ENCODE peak calls at places on chromosomes 3 and 15, in ten cellular contexts. E, I, Y, J, V, C, M, W, U and S are unnamed samples.

GRCh38 chr15:71444866-71445590 is 329.8 kb downstream of the THSD4 start:
- DNase-seq in E (no peak), I (peak), Y (peak), J (no peak), V (no peak), C (no peak), M (no peak), W (no peak), U (peak), S (no peak)

GRCh38 chr15:90086868-90087268 is 15.4 kb downstream of the IDH2 start:
- DNase-seq in E (no peak), I (no peak), Y (no peak), J (peak), V (no peak), C (peak), M (no peak), W (no peak), U (no peak), S (no peak)

GRCh38 chr3:13353936-13354542 is 66.1 kb downstream of the NUP210 start:
- DNase-seq in E (no peak), I (no peak), Y (peak), J (no peak), V (no peak), C (no peak), M (no peak), W (no peak), U (peak), S (no peak)

GRCh38 chr15:75929799-75930565 is 26.3 kb downstream of the FBXO22 start:
- DNase-seq in E (no peak), I (no peak), Y (no peak), J (no peak), V (no peak), C (no peak), M (no peak), W (no peak), U (no peak), S (no peak)

GRCh38 chr3:59611649-59612431 is 562.0 kb upstream of the CFAP20DC start:
- DNase-seq in E (no peak), I (no peak), Y (no peak), J (no peak), V (no peak), C (no peak), M (no peak), W (no peak), U (peak), S (no peak)

GRCh38 chr3:13877911-13878710 is 1.8 kb downstream of the WNT7A start:
- DNase-seq in E (no peak), I (no peak), Y (no peak), J (no peak), V (no peak), C (no peak), M (no peak), W (no peak), U (no peak), S (no peak)

GRCh38 chr3:101049532-101049931 is 56.3 kb upstream of the ABI3BP start:
- DNase-seq in E (no peak), I (no peak), Y (no peak), J (no peak), V (no peak), C (no peak), M (no peak), W (no peak), U (no peak), S (no peak)

GRCh38 chr3:187264946-187265345 is 26.6 kb downstream of the MASP1 start:
- DNase-seq in E (no peak), I (peak), Y (peak), J (no peak), V (no peak), C (no peak), M (no peak), W (no peak), U (peak), S (no peak)

GRCh38 chr15:34609658-34610057 is 26.2 kb upstream of the GOLGA8B start:
- DNase-seq in E (no peak), I (no peak), Y (no peak), J (no peak), V (no peak), C (no peak), M (no peak), W (no peak), U (no peak), S (no peak)

GRCh38 chr3:122975163-122975923 is 52.2 kb downstream of the SEMA5B start:
- DNase-seq in E (no peak), I (peak), Y (peak), J (peak), V (peak), C (no peak), M (no peak), W (peak), U (peak), S (no peak)

GRCh38 chr3:182487621-182488020 is 305.7 kb upstream of the ATP11B start:
- DNase-seq in E (no peak), I (no peak), Y (no peak), J (no peak), V (no peak), C (no peak), M (no peak), W (no peak), U (no peak), S (no peak)

GRCh38 chr15:68412218-68412617 is 19.7 kb downstream of the ITGA11 start:
- DNase-seq in E (no peak), I (no peak), Y (no peak), J (no peak), V (no peak), C (no peak), M (no peak), W (no peak), U (no peak), S (no peak)

GRCh38 chr15:91974321-91974720 is 120.8 kb downstream of the SLCO3A1 start:
- DNase-seq in E (no peak), I (no peak), Y (no peak), J (no peak), V (no peak), C (no peak), M (no peak), W (no peak), U (no peak), S (no peak)

GRCh38 chr3:72445827-72446405 is 402.3 kb downstream of the SHQ1 start:
- DNase-seq in E (no peak), I (no peak), Y (no peak), J (no peak), V (no peak), C (no peak), M (no peak), W (no peak), U (no peak), S (no peak)

GRCh38 chr15:37682304-37682703 is 252.1 kb upstream of the TMCO5A start:
- DNase-seq in E (no peak), I (peak), Y (peak), J (peak), V (no peak), C (no peak), M (no peak), W (no peak), U (peak), S (no peak)

GRCh38 chr15:70494861-70495571 is 268.3 kb downstream of the UACA start:
- DNase-seq in E (no peak), I (peak), Y (peak), J (peak), V (peak), C (no peak), M (no peak), W (peak), U (peak), S (peak)

GRCh38 chr15:93087825-93088199 is 1.2 kb downstream of the RGMA start:
- DNase-seq in E (peak), I (no peak), Y (peak), J (peak), V (no peak), C (peak), M (no peak), W (no peak), U (peak), S (no peak)

GRCh38 chr3:39982665-39983357 is 173.4 kb downstream of the MYRIP start:
- DNase-seq in E (no peak), I (no peak), Y (no peak), J (no peak), V (no peak), C (no peak), M (no peak), W (no peak), U (no peak), S (no peak)

GRCh38 chr3:59559721-59560514 is 510.1 kb upstream of the CFAP20DC start:
- DNase-seq in E (no peak), I (peak), Y (peak), J (peak), V (peak), C (no peak), M (no peak), W (peak), U (peak), S (peak)

GRCh38 chr3:169158379-169158778 is 505.1 kb downstream of the MECOM start:
- DNase-seq in E (no peak), I (no peak), Y (no peak), J (no peak), V (no peak), C (no peak), M (no peak), W (no peak), U (no peak), S (no peak)

GRCh38 chr3:53083949-53084309 is 38.1 kb upstream of the SFMBT1 start:
- DNase-seq in E (no peak), I (no peak), Y (no peak), J (no peak), V (no peak), C (no peak), M (no peak), W (no peak), U (no peak), S (no peak)

GRCh38 chr3:174767853-174768382 is 91.2 kb upstream of the NAALADL2 start:
- DNase-seq in E (no peak), I (peak), Y (peak), J (peak), V (no peak), C (no peak), M (no peak), W (no peak), U (peak), S (no peak)

GRCh38 chr3:6657591-6657990 is 203.3 kb upstream of the GRM7 start:
- DNase-seq in E (no peak), I (no peak), Y (no peak), J (no peak), V (no peak), C (no peak), M (no peak), W (no peak), U (no peak), S (no peak)

GRCh38 chr3:101676765-101677435 is at the start of gene ZBTB11:
- DNase-seq in E (peak), I (peak), Y (peak), J (peak), V (peak), C (peak), M (no peak), W (peak), U (peak), S (peak)

GRCh38 chr15:69862540-69862939 is 235.2 kb downstream of the TLE3 start:
- DNase-seq in E (no peak), I (no peak), Y (no peak), J (no peak), V (no peak), C (no peak), M (no peak), W (no peak), U (no peak), S (peak)

GRCh38 chr3:169836058-169836941 is 23.6 kb upstream of the LRRC34 start:
- DNase-seq in E (no peak), I (peak), Y (no peak), J (peak), V (no peak), C (no peak), M (no peak), W (no peak), U (no peak), S (no peak)

GRCh38 chr15:34119291-34119690 is 17.4 kb downstream of the PGBD4 start:
- DNase-seq in E (no peak), I (no peak), Y (no peak), J (peak), V (no peak), C (no peak), M (no peak), W (peak), U (peak), S (no peak)

GRCh38 chr15:92009162-92009561 is 155.7 kb downstream of the SLCO3A1 start:
- DNase-seq in E (no peak), I (no peak), Y (no peak), J (no peak), V (no peak), C (no peak), M (no peak), W (no peak), U (no peak), S (no peak)

GRCh38 chr15:63983071-63983711 is 63.1 kb downstream of the DAPK2 start:
- DNase-seq in E (no peak), I (no peak), Y (no peak), J (no peak), V (no peak), C (peak), M (no peak), W (no peak), U (no peak), S (no peak)

GRCh38 chr3:173920386-173920785 is 522.8 kb downstream of the NLGN1 start:
- DNase-seq in E (no peak), I (no peak), Y (no peak), J (no peak), V (peak), C (no peak), M (no peak), W (no peak), U (peak), S (no peak)

GRCh38 chr3:124529826-124530571 is 200.3 kb upstream of the UMPS start:
- DNase-seq in E (no peak), I (no peak), Y (peak), J (no peak), V (no peak), C (no peak), M (no peak), W (no peak), U (peak), S (no peak)

GRCh38 chr3:72380193-72380592 is 468.1 kb downstream of the SHQ1 start:
- DNase-seq in E (no peak), I (peak), Y (peak), J (peak), V (no peak), C (no peak), M (no peak), W (no peak), U (peak), S (no peak)

GRCh38 chr3:62369476-62369743 is 3.9 kb downstream of the FEZF2 start:
- DNase-seq in E (no peak), I (no peak), Y (no peak), J (no peak), V (no peak), C (no peak), M (no peak), W (no peak), U (no peak), S (no peak)

GRCh38 chr3:40292637-40293036 is 16.9 kb upstream of the EIF1B start:
- DNase-seq in E (no peak), I (no peak), Y (no peak), J (no peak), V (no peak), C (peak), M (no peak), W (no peak), U (no peak), S (no peak)

GRCh38 chr3:187746479-187747335 is 1.4 kb upstream of the BCL6 start:
- DNase-seq in E (no peak), I (no peak), Y (peak), J (peak), V (no peak), C (no peak), M (no peak), W (no peak), U (peak), S (no peak)

GRCh38 chr3:17995769-17996168 is 253.3 kb upstream of the TBC1D5 start:
- DNase-seq in E (no peak), I (no peak), Y (no peak), J (no peak), V (no peak), C (no peak), M (no peak), W (no peak), U (no peak), S (no peak)
- TF ChIP-seq CTCF in E (no peak), I (no peak), Y (no peak), J (no peak), V (no peak), C (no peak), M (no peak), W (no peak), U (no peak), S (no peak)

GRCh38 chr3:150216041-150216811 is 191.9 kb upstream of the TSC22D2 start:
- DNase-seq in E (no peak), I (peak), Y (peak), J (peak), V (no peak), C (peak), M (no peak), W (peak), U (peak), S (no peak)
- TF ChIP-seq CTCF in E (no peak), I (no peak), Y (peak), J (no peak), V (peak), C (no peak), M (no peak), W (no peak), U (no peak), S (peak)

GRCh38 chr3:120202363-120202762 is 82.7 kb downstream of the GPR156 start:
- DNase-seq in E (no peak), I (no peak), Y (no peak), J (no peak), V (no peak), C (no peak), M (no peak), W (no peak), U (no peak), S (no peak)

GRCh38 chr3:120200836-120201235 is 84.2 kb downstream of the GPR156 start:
- DNase-seq in E (no peak), I (no peak), Y (no peak), J (no peak), V (no peak), C (no peak), M (no peak), W (no peak), U (no peak), S (no peak)

GRCh38 chr3:120196333-120196732 is 88.7 kb downstream of the GPR156 start:
- DNase-seq in E (no peak), I (no peak), Y (no peak), J (no peak), V (no peak), C (no peak), M (no peak), W (no peak), U (no peak), S (no peak)

GRCh38 chr3:120196812-120197211 is 88.2 kb downstream of the GPR156 start:
- DNase-seq in E (no peak), I (no peak), Y (no peak), J (no peak), V (no peak), C (no peak), M (no peak), W (no peak), U (no peak), S (no peak)

GRCh38 chr3:120198305-120198878 is 86.6 kb downstream of the GPR156 start:
- DNase-seq in E (no peak), I (no peak), Y (peak), J (peak), V (no peak), C (no peak), M (no peak), W (no peak), U (peak), S (no peak)
- TF ChIP-seq CTCF in E (no peak), I (no peak), Y (peak), J (peak), V (peak), C (no peak), M (no peak), W (peak), U (peak), S (peak)

DNA sequence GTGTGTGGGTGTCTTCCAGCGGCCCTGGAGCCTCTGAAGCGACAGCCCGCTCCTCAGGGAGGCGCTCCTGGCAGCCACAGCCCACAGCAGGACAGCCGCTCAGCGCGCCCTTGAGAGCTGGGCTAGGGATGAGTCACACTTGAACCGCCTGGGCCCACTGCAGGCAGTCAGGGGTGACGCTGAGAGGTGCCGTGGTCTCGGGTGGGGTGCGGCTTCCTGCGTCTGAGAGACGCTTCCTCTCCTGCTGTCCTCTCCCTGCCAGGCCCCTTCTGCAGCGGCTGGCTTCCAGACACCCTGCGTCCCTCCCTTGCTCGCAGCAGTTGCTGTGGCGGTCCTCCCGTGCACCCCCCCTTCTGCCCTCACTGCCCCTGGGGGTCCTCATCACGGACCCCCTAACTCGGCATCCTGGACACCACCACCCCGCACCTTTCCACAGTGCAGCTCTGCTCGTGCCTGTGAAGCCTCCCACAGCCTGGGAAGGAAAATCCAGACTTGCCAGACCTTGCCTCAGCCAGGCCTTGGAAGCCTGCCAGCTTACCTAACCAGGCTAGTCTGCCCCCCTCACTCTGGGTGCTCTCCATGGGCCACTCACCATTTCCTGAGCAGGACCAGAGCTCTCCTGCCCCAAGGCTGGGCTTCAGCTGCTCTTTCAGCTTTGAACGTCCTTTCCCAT is 1.1 kb upstream of the SPTBN5 start:
- DNase-seq in E (peak), I (peak), Y (peak), J (peak), V (peak), C (no peak), M (peak), W (no peak), U (peak), S (no peak)
- TF ChIP-seq CTCF in E (no peak), I (no peak), Y (peak), J (no peak), V (peak), C (no peak), M (no peak), W (no peak), U (peak), S (no peak)

GRCh38 chr3:42443292-42443691 is 32.9 kb upstream of the LYZL4 start:
- DNase-seq in E (no peak), I (no peak), Y (no peak), J (no peak), V (no peak), C (no peak), M (no peak), W (no peak), U (no peak), S (no peak)
- TF ChIP-seq CTCF in E (no peak), I (no peak), Y (no peak), J (no peak), V (no peak), C (no peak), M (no peak), W (no peak), U (no peak), S (no peak)

GRCh38 chr15:29403778-29404177 is 134.2 kb upstream of the NSMCE3 start:
- DNase-seq in E (no peak), I (no peak), Y (no peak), J (no peak), V (no peak), C (no peak), M (no peak), W (no peak), U (no peak), S (no peak)
- TF ChIP-seq CTCF in E (no peak), I (no peak), Y (peak), J (no peak), V (peak), C (no peak), M (no peak), W (no peak), U (no peak), S (no peak)